ENCODE peak calls at places on chromosomes 13 and 19, in six cellular contexts. T, D, W, P, F and E are unnamed samples.

GRCh38 chr19:39645800-39646411 is 9.8 kb upstream of the LGALS16 start:
- DNase-seq in W (no peak), D (no peak), P (no peak), T (no peak), F (no peak), E (no peak)

GRCh38 chr19:17681505-17682125 is 6.5 kb downstream of the UNC13A start:
- DNase-seq in W (no peak), T (no peak), F (peak; percentile 37), P (peak; percentile 12), D (no peak), E (no peak)

GRCh38 chr13:22127277-22128143 is 456.6 kb downstream of the FGF9 start:
- DNase-seq in D (no peak), W (no peak), P (no peak), F (no peak), T (no peak), E (no peak)

GRCh38 chr13:98493035-98493401 is 83.9 kb downstream of the STK24 start:
- DNase-seq in D (no peak), T (no peak), F (no peak), P (no peak), W (no peak), E (no peak)

GRCh38 chr19:13934785-13935109 is 3.5 kb downstream of the PODNL1 start:
- DNase-seq in D (no peak), P (no peak), T (no peak), W (no peak), F (no peak), E (no peak)

GRCh38 chr19:6394831-6395230 is 1.9 kb upstream of the GTF2F1 start:
- DNase-seq in D (no peak), F (no peak), P (no peak), T (no peak), W (no peak), E (no peak)

GRCh38 chr13:100506600-100507422 is 81.8 kb downstream of the GGACT start:
- DNase-seq in T (no peak), F (no peak), W (peak; percentile 59), D (no peak), P (no peak), E (no peak)

GRCh38 chr13:112825071-112825470 is 135.2 kb downstream of the ATP11A start:
- DNase-seq in T (no peak), D (no peak), F (no peak), W (no peak), P (no peak), E (no peak)

GRCh38 chr13:36344173-36344572 is 2.0 kb downstream of the SPART start:
- DNase-seq in P (no peak), W (no peak), D (no peak), T (no peak), F (no peak), E (no peak)

GRCh38 chr13:107209811-107210210 is 641.9 kb upstream of the ARGLU1 start:
- DNase-seq in F (no peak), T (no peak), W (no peak), P (no peak), D (no peak), E (no peak)

GRCh38 chr19:51440846-51441409 is 17.3 kb downstream of the SIGLEC8 start:
- DNase-seq in D (no peak), T (no peak), W (no peak), F (no peak), P (no peak), E (no peak)

GRCh38 chr19:18131841-18132596 is 20.9 kb upstream of the PIK3R2 start:
- DNase-seq in F (no peak), T (no peak), D (no peak), W (no peak), P (no peak), E (no peak)

GRCh38 chr13:61286148-61286745 is 129.4 kb downstream of the PCDH20 start:
- DNase-seq in P (no peak), W (no peak), D (no peak), F (no peak), T (no peak), E (no peak)

GRCh38 chr19:40663712-40664692 is 26.4 kb downstream of the NUMBL start:
- DNase-seq in F (no peak), T (no peak), P (no peak), D (no peak), W (no peak), E (no peak)